ENCODE peak calls at places on chromosomes 5 and 9, in ten cellular contexts. T is nucleus accumbens; K is activated CD4-positive, alpha-beta T cell treated with anti-CD3 and anti-CD28 coated beads, Interleukin-2, amount 50 U/mL, for 1 hour; Q is posterior cingulate gyrus; B is endothelial cell; F is mammary epithelial cell; H is choroid plexus epithelial cell; A is HuH-7.5; E is upper lobe of right lung; Y is Daoy. U is an unnamed sample.
A peak's percentile ranks its signal among the peaks of the same experiment; 100 is the strongest.

GRCh38 chr9:92294297-92294676 is 790 bp upstream of the IARS1 start:
- DNase-seq in Y (peak; percentile 22), F (peak; percentile 15), Q (no peak), B (no peak), A (no peak), E (no peak), T (no peak), H (no peak), K (no peak), U (peak; percentile 35)

GRCh38 chr5:98722188-98722587 is 51.3 kb upstream of the RGMB start:
- DNase-seq in B (no peak), T (no peak), K (no peak), F (no peak), Y (no peak), H (peak; percentile 39), Q (no peak), E (no peak), A (no peak), U (no peak)

GRCh38 chr9:17402309-17402708 is 176.6 kb upstream of the SH3GL2 start:
- DNase-seq in Q (no peak), B (peak; percentile 11), K (no peak), E (no peak), A (no peak), H (peak; percentile 70), Y (peak; percentile 1), F (no peak), T (no peak), U (peak; percentile 26)

GRCh38 chr5:4563400-4563799 is 576.7 kb upstream of the ADAMTS16 start:
- DNase-seq in B (peak; percentile 15), K (no peak), F (peak; percentile 50), Y (peak; percentile 76), A (no peak), H (peak; percentile 47), T (no peak), E (no peak), Q (no peak), U (no peak)

GRCh38 chr5:141155540-141156374 is 5.9 kb downstream of the PCDHB6 start:
- DNase-seq in F (no peak), Q (no peak), K (no peak), T (no peak), E (no peak), Y (peak; percentile 72), A (no peak), B (peak; percentile 44), H (no peak), U (no peak)

GRCh38 chr5:120539471-120539870 is 75.4 kb downstream of the PRR16 start:
- DNase-seq in Y (peak; percentile 22), T (no peak), A (no peak), H (no peak), K (no peak), E (no peak), B (no peak), Q (no peak), F (peak; percentile 49), U (peak; percentile 18)

GRCh38 chr5:31894131-31894530 is 255.2 kb downstream of the PDZD2 start:
- DNase-seq in B (no peak), F (no peak), Y (no peak), A (no peak), K (no peak), E (no peak), H (peak; percentile 43), Q (no peak), T (no peak), U (no peak)

GRCh38 chr5:102853680-102854079 is 98.6 kb downstream of the PAM start:
- DNase-seq in H (no peak), E (no peak), K (no peak), Y (no peak), Q (no peak), A (no peak), B (no peak), T (no peak), F (no peak), U (peak; percentile 59)

GRCh38 chr9:137689745-137690529 is 71.1 kb downstream of the EHMT1 start:
- DNase-seq in Y (no peak), H (peak; percentile 97), F (no peak), E (no peak), Q (no peak), T (no peak), K (no peak), A (peak; percentile 77), B (no peak), U (peak; percentile 50)

GRCh38 chr5:100444961-100445360 is 90.2 kb upstream of the FAM174A start:
- DNase-seq in Q (no peak), B (no peak), Y (peak; percentile 2), A (no peak), K (no peak), E (no peak), H (peak; percentile 8), T (no peak), F (no peak), U (no peak)

GRCh38 chr5:79475174-79475466 is 38.8 kb downstream of the HOMER1 start:
- DNase-seq in Y (no peak), Q (no peak), A (no peak), K (no peak), H (no peak), B (no peak), T (no peak), F (no peak), E (no peak), U (no peak)

GRCh38 chr9:83240671-83241070 is 177.7 kb upstream of the RASEF start:
- DNase-seq in Q (no peak), E (no peak), H (no peak), K (no peak), A (no peak), B (no peak), Y (no peak), T (no peak), F (no peak), U (no peak)

GRCh38 chr9:137058651-137059234 is 4.9 kb upstream of the ENTPD2 start:
- DNase-seq in B (no peak), K (no peak), Y (no peak), A (no peak), E (no peak), Q (no peak), F (no peak), H (no peak), T (no peak), U (no peak)